ENCODE peak calls at places on chromosomes 2 and 18, in five cellular contexts. X is A549, Y is GM12878, C is IMR-90, W is K562. S is an unnamed sample.

GRCh38 chr18:23887493-23887892 is 127.1 kb upstream of the TTC39C start:
- DNase-seq in X (no peak), Y (no peak), C (peak; percentile 15), W (no peak), S (no peak)

GRCh38 chr2:131673400-131674173 is 145.9 kb downstream of the CCDC74A start:
- DNase-seq in X (peak; percentile 78), Y (no peak), C (peak; percentile 44), W (peak; percentile 43), S (peak; percentile 67)

GRCh38 chr2:127027715-127028114 is 79.2 kb downstream of the BIN1 start:
- DNase-seq in X (peak; percentile 20), Y (no peak), C (no peak), W (no peak), S (no peak)

GRCh38 chr2:8927510-8928456 is 75.7 kb downstream of the MBOAT2 start:
- DNase-seq in X (no peak), Y (no peak), C (no peak), W (peak; percentile 83), S (no peak)

GRCh38 chr2:204265701-204266310 is 279.5 kb upstream of the PARD3B start:
- DNase-seq in X (no peak), Y (no peak), C (no peak), W (no peak), S (no peak)

GRCh38 chr2:35973132-35973736 is 382.3 kb upstream of the CRIM1 start:
- DNase-seq in X (peak; percentile 51), Y (no peak), C (peak; percentile 42), W (no peak), S (peak; percentile 12)

GRCh38 chr2:41791523-41791922 is 256.3 kb upstream of the PKDCC start:
- DNase-seq in X (peak; percentile 38), Y (no peak), C (peak; percentile 41), W (no peak), S (peak; percentile 22)

GRCh38 chr2:57981369-57981768 is 65.2 kb upstream of the VRK2 start:
- DNase-seq in X (peak; percentile 36), Y (no peak), C (peak; percentile 61), W (no peak), S (no peak)

GRCh38 chr18:11392292-11392691 is 217.1 kb upstream of the SLC35G4 start:
- DNase-seq in X (no peak), Y (no peak), C (no peak), W (peak; percentile 67), S (peak; percentile 6)

GRCh38 chr18:13543144-13543543 is 183.2 kb downstream of the FAM210A start:
- DNase-seq in X (no peak), Y (no peak), C (no peak), W (no peak), S (no peak)

GRCh38 chr2:49459314-49459993 is 305.1 kb upstream of the FSHR start:
- DNase-seq in X (no peak), Y (no peak), C (no peak), W (no peak), S (no peak)

GRCh38 chr2:142599504-142599903 is 278.0 kb upstream of the KYNU start:
- DNase-seq in X (peak; percentile 55), Y (no peak), C (no peak), W (no peak), S (no peak)

GRCh38 chr2:161123531-161124030 is 36.6 kb upstream of the TANK start:
- DNase-seq in X (no peak), Y (no peak), C (no peak), W (no peak), S (no peak)

GRCh38 chr2:161124186-161124585 is 36.0 kb upstream of the TANK start:
- DNase-seq in X (no peak), Y (no peak), C (no peak), W (no peak), S (no peak)

GRCh38 chr2:161120775-161121174 is 39.5 kb upstream of the TANK start:
- DNase-seq in X (no peak), Y (no peak), C (no peak), W (no peak), S (no peak)

GRCh38 chr2:161121622-161122021 is 38.6 kb upstream of the TANK start:
- DNase-seq in X (no peak), Y (no peak), C (no peak), W (no peak), S (no peak)

DNA sequence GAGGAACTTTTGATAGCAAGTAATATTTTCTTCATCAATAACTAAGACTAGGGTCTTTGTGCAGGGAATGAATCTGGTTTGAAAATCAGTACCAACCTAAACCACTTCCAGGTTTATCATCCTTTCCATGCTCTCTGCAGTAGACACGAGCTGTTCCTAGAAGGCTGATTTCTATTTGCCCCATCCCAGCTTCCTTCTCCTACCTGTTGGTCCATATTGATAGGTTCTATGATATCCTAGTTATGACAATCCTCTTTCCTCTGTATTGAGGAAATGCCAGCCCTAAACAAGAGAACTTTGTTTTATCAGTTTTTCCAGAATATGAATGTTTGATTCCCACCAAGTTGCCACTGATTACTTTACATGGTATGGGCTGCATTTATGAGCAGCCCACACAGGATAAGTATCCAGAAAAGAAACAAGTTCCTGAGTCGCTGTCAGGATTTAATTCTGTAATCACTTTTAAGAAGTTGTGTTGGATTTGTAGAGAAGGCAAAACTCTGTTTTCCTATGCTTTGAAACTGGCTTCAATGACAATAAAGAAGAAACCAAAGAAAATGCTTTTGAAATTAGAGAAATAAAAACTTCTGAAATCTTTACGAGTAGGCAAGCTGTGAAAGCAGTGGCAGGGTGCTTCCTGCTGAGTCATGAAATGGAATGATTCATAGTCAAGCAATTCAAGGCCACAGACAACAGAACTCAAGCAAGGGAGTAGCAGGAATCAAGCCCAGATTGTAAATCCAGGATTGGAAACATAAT is 37.3 kb upstream of the TANK start:
- DNase-seq in X (peak; percentile 85), Y (no peak), C (peak; percentile 93), W (peak; percentile 29), S (peak; percentile 34)
- TF ChIP-seq BHLHE40 in X (no peak), Y (no peak), C (peak; percentile 12), W (no peak), S (no peak)

GRCh38 chr2:232162191-232162590 is 200.7 kb downstream of the DIS3L2 start:
- DNase-seq in X (no peak), Y (no peak), C (peak; percentile 39), W (no peak), S (no peak)
- TF ChIP-seq BHLHE40 in X (no peak), Y (no peak), C (no peak), W (no peak), S (no peak)

DNA sequence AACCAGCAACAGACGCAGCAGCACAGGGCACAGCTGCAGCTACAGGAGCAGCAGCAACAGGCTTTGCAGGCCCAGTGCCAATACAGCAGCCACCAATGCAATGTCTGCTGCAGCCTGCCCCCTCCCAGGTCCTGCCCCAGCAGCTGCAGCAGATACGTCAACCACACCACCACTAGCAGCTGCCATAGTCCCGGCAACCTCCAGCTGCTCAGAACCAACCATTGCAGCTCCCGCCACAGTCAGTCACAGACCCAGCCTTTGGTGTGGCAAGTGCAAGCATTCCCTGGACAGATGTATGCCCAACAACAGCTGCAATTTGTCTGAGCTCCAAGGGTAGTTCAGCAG is 53.3 kb upstream of the TUBA3E start:
- DNase-seq in X (no peak), Y (no peak), C (no peak), W (no peak), S (no peak)
- TF ChIP-seq BHLHE40 in X (no peak), Y (no peak), C (no peak), W (no peak), S (no peak)

GRCh38 chr2:102359527-102359926 is 3.9 kb downstream of the IL18R1 start:
- DNase-seq in X (no peak), Y (no peak), C (no peak), W (no peak), S (no peak)
- TF ChIP-seq BHLHE40 in X (no peak), Y (no peak), C (no peak), W (no peak), S (no peak)

GRCh38 chr2:109164739-109165221 is 35.8 kb downstream of the SH3RF3 start:
- DNase-seq in X (no peak), Y (no peak), C (peak; percentile 78), W (no peak), S (no peak)

GRCh38 chr2:109166811-109167210 is 37.8 kb downstream of the SH3RF3 start:
- DNase-seq in X (no peak), Y (no peak), C (peak; percentile 62), W (no peak), S (no peak)

GRCh38 chr2:109168716-109169115 is 39.7 kb downstream of the SH3RF3 start:
- DNase-seq in X (no peak), Y (no peak), C (no peak), W (no peak), S (no peak)

GRCh38 chr2:109170645-109171044 is 41.6 kb downstream of the SH3RF3 start:
- DNase-seq in X (no peak), Y (no peak), C (no peak), W (no peak), S (no peak)

GRCh38 chr2:109168080-109168479 is 39.1 kb downstream of the SH3RF3 start:
- DNase-seq in X (no peak), Y (no peak), C (peak; percentile 52), W (no peak), S (no peak)
- TF ChIP-seq BHLHE40 in X (no peak), Y (no peak), C (no peak), W (no peak), S (no peak)

GRCh38 chr2:23925702-23926288 is 1.1 kb downstream of the ATAD2B start:
- DNase-seq in X (peak; percentile 45), Y (peak; percentile 87), C (peak; percentile 68), W (peak; percentile 14), S (peak; percentile 20)

GRCh38 chr2:23926750-23927627 is at the start of gene ATAD2B:
- DNase-seq in X (peak; percentile 97), Y (peak; percentile 89), C (peak; percentile 94), W (peak; percentile 94), S (peak; percentile 93)

GRCh38 chr2:23924589-23925359 is 2.1 kb downstream of the ATAD2B start:
- DNase-seq in X (no peak), Y (no peak), C (no peak), W (no peak), S (no peak)

DNA sequence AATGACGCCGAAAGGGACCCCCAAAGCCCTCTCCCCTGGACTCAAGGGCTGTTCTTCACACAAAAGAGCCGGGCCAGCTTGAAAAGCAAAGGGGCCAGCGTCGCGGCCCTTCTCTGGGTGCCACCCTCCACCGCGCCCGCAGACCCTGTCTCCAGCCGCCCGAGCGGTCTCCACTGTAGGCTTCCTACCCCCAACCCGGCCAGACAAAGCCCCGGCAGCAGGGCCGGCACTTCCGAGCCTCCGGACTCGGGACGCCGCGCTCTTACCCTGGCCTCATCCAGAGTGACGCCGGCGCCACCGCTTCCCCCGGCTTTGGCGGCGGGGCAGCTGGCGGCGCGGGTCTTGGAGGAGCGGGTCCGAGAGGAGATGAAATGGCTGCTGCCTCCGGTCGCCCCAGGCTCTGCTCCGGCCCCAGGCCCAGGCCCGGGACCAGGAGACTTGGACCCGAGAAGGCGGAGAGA is 604 bp downstream of the ATAD2B start:
- DNase-seq in X (no peak), Y (no peak), C (no peak), W (no peak), S (peak; percentile 27)
- TF ChIP-seq BHLHE40 in X (no peak), Y (no peak), C (no peak), W (no peak), S (no peak)